ENCODE peak calls at places on chromosomes 7 and 10, in four cellular contexts. F is adrenal gland, Q is HCT116, V is transverse colon. H is an unnamed sample. For H3K4me1, the result is how much of the 10 kb centered on the place peaks cover.

GRCh38 chr7:143283344-143283743 is 1.4 kb upstream of the TMEM139 start:
- DNase-seq in F (no peak), Q (no peak), V (peak), H (no peak)

GRCh38 chr10:8873310-8873709 is 818.8 kb downstream of the GATA3 start:
- DNase-seq in F (no peak), Q (no peak), V (no peak), H (no peak)

GRCh38 chr10:24912214-24912613 is 40.2 kb downstream of the PRTFDC1 start:
- DNase-seq in F (no peak), Q (no peak), V (no peak), H (no peak)

GRCh38 chr7:131959106-131959812 is 402.8 kb upstream of the PODXL start:
- DNase-seq in F (no peak), Q (no peak), V (no peak), H (no peak)

GRCh38 chr10:7102557-7103349 is 308.1 kb downstream of the SFMBT2 start:
- DNase-seq in F (no peak), Q (no peak), V (no peak), H (no peak)

GRCh38 chr7:149292101-149292823 is 30.3 kb downstream of the ZNF783 start:
- DNase-seq in F (no peak), Q (no peak), V (no peak), H (no peak)

GRCh38 chr7:113085781-113086390 is 741 bp downstream of the GPR85 start:
- DNase-seq in F (no peak), Q (no peak), V (no peak), H (no peak)

GRCh38 chr7:33639552-33640197 is 265.7 kb upstream of the BMPER start:
- DNase-seq in F (no peak), Q (no peak), V (no peak), H (no peak)

GRCh38 chr10:99872367-99873162 is 90.1 kb downstream of the ABCC2 start:
- DNase-seq in F (no peak), Q (no peak), V (no peak), H (no peak)

GRCh38 chr10:77043364-77043763 is 594.2 kb downstream of the KCNMA1 start:
- DNase-seq in F (no peak), Q (no peak), V (no peak), H (no peak)

GRCh38 chr7:90298145-90299038 is 22.7 kb downstream of the FAM237B start:
- DNase-seq in F (peak), Q (peak), V (no peak), H (no peak)

GRCh38 chr7:58316-58715 is 134.1 kb upstream of the FAM20C start:
- DNase-seq in F (peak), Q (no peak), V (peak), H (no peak)

GRCh38 chr7:159141660-159142059 is 3.0 kb downstream of the VIPR2 start:
- DNase-seq in F (no peak), Q (no peak), V (no peak), H (no peak)

GRCh38 chr10:89242340-89242680 is 9.3 kb downstream of the LIPA start:
- DNase-seq in F (no peak), Q (no peak), V (no peak), H (no peak)

GRCh38 chr10:14712991-14713422 is 61.7 kb downstream of the FAM107B start:
- DNase-seq in F (no peak), Q (no peak), V (no peak), H (no peak)

GRCh38 chr7:74216361-74216761 is 6.6 kb downstream of the LAT2 start:
- DNase-seq in F (no peak), Q (no peak), V (no peak), H (peak)

GRCh38 chr7:159025161-159025779 is 119.4 kb downstream of the VIPR2 start:
- DNase-seq in F (no peak), Q (no peak), V (peak), H (no peak)

GRCh38 chr10:124287071-124287685 is 131.5 kb downstream of the OAT start:
- DNase-seq in F (no peak), Q (no peak), V (peak), H (no peak)

GRCh38 chr10:98041352-98042043 is 11.1 kb upstream of the CRTAC1 start:
- DNase-seq in F (peak), Q (peak), V (peak), H (peak)

GRCh38 chr10:121791761-121792160 is 136.1 kb downstream of the ATE1 start:
- DNase-seq in F (no peak), Q (no peak), V (no peak), H (no peak)

GRCh38 chr10:104246981-104247380 is 7.7 kb upstream of the GSTO1 start:
- DNase-seq in F (no peak), Q (no peak), V (no peak), H (no peak)

GRCh38 chr10:103980246-103980906 is 13.4 kb downstream of the SLK start:
- DNase-seq in F (no peak), Q (no peak), V (no peak), H (no peak)

GRCh38 chr7:149459540-149460433 is 1.1 kb downstream of the ZNF777 start:
- DNase-seq in F (no peak), Q (no peak), V (no peak), H (peak)

GRCh38 chr7:42984137-42984536 is 52.0 kb downstream of the MRPL32 start:
- DNase-seq in F (no peak), Q (no peak), V (no peak), H (no peak)

GRCh38 chr10:102643346-102644065 is 773 bp upstream of the TRIM8 start:
- DNase-seq in F (peak), Q (peak), V (peak), H (peak)

GRCh38 chr7:155315977-155316376 is 18.3 kb downstream of the INSIG1 start:
- DNase-seq in F (no peak), Q (no peak), V (no peak), H (no peak)

GRCh38 chr7:65971021-65971420 is 11.0 kb downstream of the GUSB start:
- DNase-seq in F (no peak), Q (no peak), V (no peak), H (no peak)

GRCh38 chr7:28203498-28204240 is 23.1 kb upstream of the JAZF1 start:
- DNase-seq in F (no peak), Q (no peak), V (no peak), H (no peak)

GRCh38 chr10:103709341-103709920 is 145.9 kb downstream of the SH3PXD2A start:
- DNase-seq in F (no peak), Q (peak), V (no peak), H (no peak)

GRCh38 chr10:118045842-118046490 is 775 bp downstream of the RAB11FIP2 start:
- DNase-seq in F (peak), Q (peak), V (peak), H (peak)

GRCh38 chr7:77157446-77157845 is 35.0 kb downstream of the CCDC146 start:
- DNase-seq in F (no peak), Q (no peak), V (no peak), H (no peak)

GRCh38 chr10:73920084-73920483 is 9.2 kb downstream of the PLAU start:
- DNase-seq in F (peak), Q (no peak), V (peak), H (peak)

GRCh38 chr10:59805043-59805442 is 51.8 kb upstream of the MRLN start:
- DNase-seq in F (peak), Q (no peak), V (peak), H (peak)

GRCh38 chr7:3607847-3608246 is 306.8 kb downstream of the SDK1 start:
- DNase-seq in F (no peak), Q (no peak), V (no peak), H (no peak)

GRCh38 chr10:98267894-98268693 is at the start of gene LOXL4:
- DNase-seq in F (no peak), Q (no peak), V (no peak), H (peak)

GRCh38 chr7:154342971-154343633 is 290.9 kb downstream of the DPP6 start:
- DNase-seq in F (no peak), Q (no peak), V (no peak), H (no peak)

GRCh38 chr10:6405713-6406112 is 174.4 kb downstream of the PRKCQ start:
- DNase-seq in F (no peak), Q (no peak), V (no peak), H (no peak)

GRCh38 chr7:67343566-67343965 is 346.9 kb downstream of the TYW1 start:
- DNase-seq in F (no peak), Q (no peak), V (no peak), H (no peak)

GRCh38 chr10:101385866-101386658 is 32.1 kb downstream of the BTRC start:
- DNase-seq in F (no peak), Q (no peak), V (no peak), H (no peak)

DNA sequence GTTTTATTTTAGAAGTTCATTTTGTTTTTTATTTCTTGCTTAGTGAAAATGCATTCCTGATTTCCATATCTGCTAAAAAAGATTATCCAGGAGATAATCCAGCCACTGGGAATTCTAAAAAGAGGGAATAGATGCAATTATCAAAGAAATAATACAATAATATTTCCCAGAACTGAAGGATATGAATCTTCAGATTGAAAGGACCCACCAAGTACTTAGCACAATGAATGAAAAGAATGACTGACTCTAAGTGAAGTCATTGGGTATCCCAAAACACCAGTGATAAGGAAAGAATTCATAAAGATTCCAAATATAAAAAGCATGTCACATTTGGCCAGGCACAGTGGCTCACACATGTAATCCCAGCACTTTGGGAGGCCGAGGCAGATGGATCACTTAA is 79.3 kb downstream of the REEP3 start:
- DNase-seq in F (no peak), Q (no peak), V (no peak), H (no peak)
- H3K4me1 ChIP-seq in F (under half), Q (under half), V (under half), H (under half)

DNA sequence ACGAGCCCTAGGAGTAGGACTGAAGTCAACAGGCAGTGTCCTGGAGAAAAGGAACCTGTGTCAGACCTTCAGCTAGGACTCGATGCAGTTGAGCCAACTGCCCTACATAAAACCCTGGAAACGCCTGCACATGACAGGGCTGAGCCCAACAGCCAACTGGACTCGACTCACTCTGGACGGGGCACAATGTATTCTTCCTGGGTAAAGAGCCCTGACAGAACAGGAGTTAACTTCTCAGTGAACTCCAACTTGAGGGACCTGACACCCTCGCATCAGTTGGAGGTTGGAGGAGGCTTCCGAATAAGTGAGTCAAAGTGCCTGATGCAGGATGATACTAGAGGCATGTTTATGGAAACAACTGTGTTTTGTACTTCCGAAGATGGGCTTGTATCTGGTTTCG is 93.5 kb downstream of the KMT2E start:
- DNase-seq in F (no peak), Q (no peak), V (no peak), H (no peak)
- TF ChIP-seq POLR2A in F (no peak), Q (no peak), V (no peak), H (no peak)

GRCh38 chr10:110708776-110709443 is 64.8 kb downstream of the RBM20 start:
- DNase-seq in F (peak), Q (no peak), V (no peak), H (no peak)

GRCh38 chr10:110704906-110705476 is 60.9 kb downstream of the RBM20 start:
- DNase-seq in F (no peak), Q (no peak), V (no peak), H (no peak)

GRCh38 chr10:110709444-110709828 is 65.3 kb downstream of the RBM20 start:
- DNase-seq in F (no peak), Q (no peak), V (no peak), H (no peak)

GRCh38 chr10:110704070-110704469 is 59.9 kb downstream of the RBM20 start:
- DNase-seq in F (no peak), Q (no peak), V (no peak), H (no peak)

DNA sequence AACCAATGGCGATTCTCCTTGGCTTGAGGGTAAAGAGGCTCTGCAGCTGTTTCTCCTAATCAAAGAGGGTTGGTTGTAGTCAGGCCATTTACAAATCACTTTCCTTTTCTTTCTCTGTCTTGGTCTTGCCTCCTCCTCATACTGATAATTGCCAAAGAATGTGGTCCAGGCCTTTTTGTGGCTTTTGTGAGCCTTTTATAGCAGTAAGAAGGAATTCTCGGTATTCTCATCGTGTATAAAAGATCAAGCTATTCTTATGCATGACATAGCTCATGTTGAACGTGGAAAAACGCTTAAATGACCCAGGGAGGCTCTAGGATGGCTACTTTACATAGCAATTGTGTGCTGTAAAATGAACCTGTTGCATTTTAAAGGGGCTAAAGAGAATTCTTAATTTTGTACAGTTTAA is 62.6 kb downstream of the RBM20 start:
- DNase-seq in F (no peak), Q (peak), V (no peak), H (no peak)
- H3K27ac ChIP-seq in F (no peak), Q (no peak), V (no peak), H (no peak)

GRCh38 chr7:16711730-16712129 is 41.8 kb upstream of the TSPAN13 start:
- DNase-seq in F (no peak), Q (no peak), V (no peak), H (no peak)

GRCh38 chr7:16712916-16713315 is 40.6 kb upstream of the TSPAN13 start:
- DNase-seq in F (no peak), Q (no peak), V (no peak), H (no peak)

GRCh38 chr7:16708980-16709379 is 44.6 kb upstream of the TSPAN13 start:
- DNase-seq in F (peak), Q (no peak), V (no peak), H (no peak)

GRCh38 chr7:16710641-16711040 is 42.9 kb upstream of the TSPAN13 start:
- DNase-seq in F (no peak), Q (no peak), V (no peak), H (no peak)

DNA sequence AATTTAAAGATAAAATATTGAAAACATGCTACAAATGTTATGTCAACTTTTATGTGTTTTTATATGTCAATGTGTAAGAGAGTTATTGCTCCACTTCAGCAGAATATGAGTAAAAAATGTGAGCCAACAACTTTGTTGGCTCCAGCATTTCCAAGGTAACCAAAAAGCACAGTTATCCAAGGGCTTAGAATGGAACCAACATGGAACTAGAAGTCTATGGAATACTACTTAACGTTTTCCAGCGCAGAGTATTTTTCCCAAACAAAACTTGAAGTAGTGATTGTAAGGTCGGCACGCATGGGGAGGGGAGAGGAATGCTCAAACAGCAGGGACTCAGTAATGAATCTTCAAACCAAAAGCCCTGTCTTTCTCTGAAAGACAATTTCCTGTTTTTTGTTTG is 45.1 kb upstream of the TSPAN13 start:
- DNase-seq in F (no peak), Q (no peak), V (no peak), H (no peak)
- H3K4me1 ChIP-seq in F (under half), Q (under half), V (under half), H (under half)

DNA sequence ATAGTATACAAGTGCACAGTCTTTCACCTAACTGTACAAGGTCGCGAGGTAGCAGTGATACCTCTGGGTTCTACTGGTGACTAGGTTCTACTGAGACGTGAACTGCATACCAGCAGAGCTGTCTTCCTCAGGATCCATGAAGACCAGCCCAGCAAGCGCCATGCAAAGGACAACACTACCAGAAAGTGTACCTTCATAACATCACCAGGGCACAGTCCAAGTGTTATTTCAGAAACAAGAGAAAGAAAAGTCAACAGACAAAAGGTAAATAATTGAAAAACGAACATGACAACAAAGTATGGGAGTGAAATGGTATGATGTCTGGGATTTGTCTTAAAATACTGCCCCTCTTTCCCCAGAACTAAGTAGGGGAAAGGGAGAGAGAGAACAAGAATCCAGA is 141.1 kb upstream of the ASAH2 start:
- DNase-seq in F (no peak), Q (no peak), V (no peak), H (no peak)
- TF ChIP-seq POLR2A in F (no peak), Q (no peak), V (no peak), H (no peak)

GRCh38 chr10:132065491-132066105 is at the start of gene JAKMIP3:
- DNase-seq in F (peak), Q (no peak), V (peak), H (peak)
- H3K27ac ChIP-seq in F (peak), Q (no peak), V (peak), H (peak)

GRCh38 chr10:110870823-110871235 is 899 bp upstream of the PDCD4 start:
- DNase-seq in F (peak), Q (no peak), V (no peak), H (peak)
- H3K4me1 ChIP-seq in F (under half), Q (under half), V (under half), H (under half)

DNA sequence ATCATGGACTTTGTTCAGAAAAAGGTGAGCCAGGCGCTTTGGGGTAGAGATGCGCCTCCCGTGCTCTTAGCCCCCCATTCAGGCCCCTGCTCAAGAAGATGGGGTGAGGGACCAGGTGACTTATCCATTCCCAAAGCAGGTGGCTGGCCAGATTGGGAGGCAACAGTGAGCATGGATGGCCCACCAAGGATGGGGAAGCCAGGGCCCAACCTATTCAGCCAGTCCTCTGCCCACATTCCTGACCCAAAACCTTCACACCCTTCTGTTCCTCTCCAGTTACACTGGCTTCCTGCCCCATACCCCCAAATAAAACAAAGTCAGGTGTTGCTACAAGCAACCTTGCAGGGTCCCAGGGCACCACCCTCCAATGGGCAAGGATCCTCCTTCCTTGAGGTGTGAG is 44.4 kb downstream of the TSPAN15 start:
- DNase-seq in F (no peak), Q (no peak), V (no peak), H (no peak)
- TF ChIP-seq POLR2A in F (no peak), Q (no peak), V (no peak), H (no peak)